ENCODE peak calls at places on chromosomes 12 and 14, in six cellular contexts. N, F, E, C, G and W are unnamed samples. For H3K4me1, the result is how much of the 10 kb centered on the place peaks cover.

GRCh38 chr12:65539062-65539461 is 260.6 kb downstream of the MSRB3 start:
- DNase-seq in N (no peak), F (no peak), E (no peak), C (no peak), G (no peak), W (no peak)

GRCh38 chr14:58915646-58916045 is 272.8 kb upstream of the DAAM1 start:
- DNase-seq in N (no peak), F (no peak), E (no peak), C (no peak), G (no peak), W (no peak)

GRCh38 chr14:94114589-94115067 is 4.1 kb downstream of the IFI27 start:
- DNase-seq in N (no peak), F (no peak), E (no peak), C (no peak), G (no peak), W (no peak)

GRCh38 chr14:75494898-75495297 is 27.4 kb upstream of the BATF start:
- DNase-seq in N (no peak), F (no peak), E (no peak), C (peak), G (no peak), W (no peak)

GRCh38 chr12:48994224-48995060 is 4.7 kb downstream of the DDN start:
- DNase-seq in N (no peak), F (no peak), E (no peak), C (no peak), G (no peak), W (no peak)

GRCh38 chr12:89016970-89017778 is 335.1 kb downstream of the DUSP6 start:
- DNase-seq in N (peak), F (peak), E (peak), C (peak), G (peak), W (peak)

GRCh38 chr12:121181181-121181580 is 28.7 kb upstream of the P2RX4 start:
- DNase-seq in N (no peak), F (no peak), E (no peak), C (peak), G (no peak), W (peak)

GRCh38 chr12:93419388-93420034 is 22.2 kb downstream of the UBE2N start:
- DNase-seq in N (peak), F (no peak), E (peak), C (peak), G (peak), W (peak)

GRCh38 chr12:124411291-124411878 is 116.5 kb downstream of the RFLNA start:
- DNase-seq in N (peak), F (peak), E (peak), C (peak), G (no peak), W (peak)

GRCh38 chr12:70408004-70408790 is 42.1 kb downstream of the KCNMB4 start:
- DNase-seq in N (no peak), F (no peak), E (no peak), C (no peak), G (no peak), W (no peak)

GRCh38 chr12:82057770-82058169 is 298.6 kb upstream of the PPFIA2 start:
- DNase-seq in N (no peak), F (no peak), E (no peak), C (no peak), G (no peak), W (no peak)

GRCh38 chr14:87896393-87897380 is 96.3 kb downstream of the GALC start:
- DNase-seq in N (peak), F (no peak), E (peak), C (peak), G (peak), W (peak)

GRCh38 chr12:490260-490659 is 30.5 kb downstream of the B4GALNT3 start:
- DNase-seq in N (no peak), F (no peak), E (no peak), C (no peak), G (no peak), W (no peak)

GRCh38 chr12:68963456-68963859 is 30.5 kb upstream of the CPM start:
- DNase-seq in N (no peak), F (no peak), E (no peak), C (no peak), G (no peak), W (peak)
- H3K4me1 ChIP-seq in N (under half), F (under half), E (under half), C (under half), G (under half), W (under half)

DNA sequence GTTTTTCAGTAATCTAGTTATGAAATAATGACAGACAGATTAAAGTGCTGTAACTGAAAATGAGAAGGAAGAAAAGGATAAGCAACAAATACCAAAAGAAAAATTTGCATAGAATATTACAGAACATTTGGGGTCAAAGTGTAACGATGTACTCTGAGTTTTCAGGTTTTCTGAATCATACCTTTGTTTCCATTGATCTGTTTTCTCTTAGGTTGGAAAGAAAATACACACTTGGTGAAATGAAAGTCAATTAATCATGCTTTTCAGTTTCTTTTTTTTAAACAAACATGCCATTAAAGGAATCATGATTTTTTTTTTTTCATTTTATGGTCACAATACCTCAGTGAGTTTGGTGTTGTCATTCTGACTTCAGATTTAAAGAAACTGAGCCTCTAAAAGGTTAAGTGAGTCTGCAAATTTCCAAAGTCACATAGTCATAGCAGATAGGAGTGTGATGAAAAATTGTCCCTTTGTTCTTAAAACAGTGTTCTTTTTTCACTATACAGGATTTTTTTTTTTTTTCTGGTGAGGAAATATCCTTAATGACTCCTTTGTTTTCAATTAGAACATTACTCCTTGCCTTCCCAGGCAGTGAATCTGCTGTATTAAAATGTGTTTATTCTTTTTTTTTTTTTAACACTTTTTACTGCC is 35.9 kb upstream of the PZP start:
- DNase-seq in N (no peak), F (no peak), E (no peak), C (no peak), G (no peak), W (no peak)
- H3K9ac ChIP-seq in N (no peak), F (no peak), E (no peak), C (no peak), G (no peak), W (no peak)

GRCh38 chr12:80056845-80057244 is 42.5 kb upstream of the OTOGL start:
- DNase-seq in N (no peak), F (no peak), E (no peak), C (no peak), G (peak), W (no peak)
- H3K4me1 ChIP-seq in N (under half), F (under half), E (under half), C (under half), G (under half), W (under half)

GRCh38 chr12:132924356-132924755 is 31.8 kb downstream of the ZNF605 start:
- DNase-seq in N (no peak), F (no peak), E (no peak), C (no peak), G (no peak), W (no peak)

GRCh38 chr12:132922676-132923075 is 33.4 kb downstream of the ZNF605 start:
- DNase-seq in N (no peak), F (no peak), E (no peak), C (no peak), G (no peak), W (no peak)

GRCh38 chr12:132923356-132923909 is 32.7 kb downstream of the ZNF605 start:
- DNase-seq in N (no peak), F (no peak), E (no peak), C (no peak), G (no peak), W (no peak)

GRCh38 chr12:132926417-132926833 is 29.7 kb downstream of the ZNF605 start:
- DNase-seq in N (no peak), F (no peak), E (no peak), C (peak), G (no peak), W (no peak)

DNA sequence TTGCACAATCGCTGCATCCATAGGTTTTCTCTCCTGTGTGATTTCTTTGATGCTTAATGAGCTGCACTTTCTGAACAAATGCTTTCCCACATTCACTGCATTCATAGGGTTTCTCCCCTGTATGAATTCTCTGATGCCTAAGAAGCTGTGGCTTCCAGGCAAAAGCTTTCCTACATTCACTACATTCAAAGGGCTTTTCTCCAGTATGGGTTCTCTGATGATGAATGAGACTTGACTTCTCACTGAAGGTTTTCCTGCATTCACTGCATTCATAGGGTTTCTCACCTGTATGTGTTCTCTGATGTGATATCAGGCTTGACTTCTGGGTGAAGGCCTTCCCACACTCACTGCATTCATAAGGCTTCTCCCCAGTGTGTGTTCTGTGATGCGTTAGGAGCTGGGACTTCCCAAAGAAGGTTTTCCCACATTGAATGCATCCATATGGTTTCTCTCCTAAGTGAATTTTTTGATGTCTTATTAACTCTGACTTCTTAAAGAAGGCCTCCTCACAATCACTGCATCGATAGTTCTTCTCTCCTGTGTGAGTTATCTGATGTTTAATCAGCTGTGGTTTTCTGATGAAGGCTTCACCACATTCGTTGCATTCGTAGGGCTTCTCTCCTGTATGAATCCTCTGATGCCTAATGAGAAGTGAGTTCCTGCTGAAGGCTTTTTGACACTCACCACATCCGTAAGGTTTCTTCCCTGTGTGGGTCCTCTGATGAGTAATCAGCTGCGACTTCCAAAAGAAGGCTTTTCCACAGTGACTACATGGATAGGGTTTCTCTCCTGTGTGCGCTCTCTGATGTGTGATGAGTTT is 30.3 kb downstream of the ZNF605 start:
- DNase-seq in N (no peak), F (no peak), E (no peak), C (peak), G (no peak), W (no peak)
- H3K9ac ChIP-seq in N (no peak), F (no peak), E (no peak), C (no peak), G (no peak), W (no peak)

GRCh38 chr14:68177728-68178127 is 358.1 kb downstream of the RAD51B start:
- DNase-seq in N (no peak), F (no peak), E (no peak), C (no peak), G (no peak), W (no peak)
- H3K4me1 ChIP-seq in N (under half), F (under half), E (under half), C (under half), G (under half), W (under half)

DNA sequence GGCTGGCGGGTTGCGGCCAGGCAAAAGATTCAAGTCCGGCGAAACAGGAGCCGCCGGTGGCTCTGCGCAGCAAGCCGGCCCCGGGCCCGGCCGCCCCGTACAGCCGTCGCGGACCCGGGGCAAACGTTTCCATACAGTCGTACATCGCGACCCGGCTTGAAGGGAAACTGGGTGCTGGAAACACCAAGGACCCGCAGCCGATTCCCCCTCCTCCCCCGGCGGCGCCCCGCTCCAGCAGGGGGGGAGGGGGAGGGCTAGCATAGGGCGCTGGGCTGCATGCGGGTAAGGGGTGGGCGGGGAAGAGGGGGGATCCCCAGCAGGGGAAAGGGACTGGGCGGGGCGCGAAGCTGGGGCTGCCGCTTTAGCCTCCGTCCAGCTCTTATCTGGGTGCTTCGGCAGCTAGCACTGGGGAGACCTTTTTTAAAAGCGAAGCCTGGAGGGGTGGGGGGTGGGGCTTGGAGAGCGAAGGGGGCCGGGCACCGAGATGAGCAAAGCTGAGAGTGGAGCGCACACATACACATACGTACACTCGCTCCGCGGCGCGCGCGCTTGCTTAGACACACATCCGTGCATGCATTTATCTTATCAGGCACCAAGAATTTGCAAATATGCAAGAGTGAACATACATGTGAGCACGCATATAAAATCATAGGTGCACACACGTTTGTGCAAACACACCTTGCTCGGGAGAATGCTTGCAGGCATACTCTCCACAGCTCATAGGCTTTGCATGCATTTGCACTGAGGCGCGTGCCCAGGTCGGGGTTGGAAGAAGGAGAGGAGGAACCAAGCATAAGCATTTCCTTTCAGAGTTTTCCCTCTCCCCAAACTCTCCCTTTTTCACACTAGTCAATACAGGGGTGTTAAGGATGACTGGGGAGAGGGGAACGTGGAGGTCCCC is 11.8 kb downstream of the RARG start:
- DNase-seq in N (peak), F (peak), E (peak), C (peak), G (peak), W (peak)
- H3K9ac ChIP-seq in N (peak), F (no peak), E (no peak), C (peak), G (peak), W (peak)

GRCh38 chr12:6450091-6450868 is 1.6 kb upstream of the TAPBPL start:
- DNase-seq in N (no peak), F (no peak), E (peak), C (no peak), G (no peak), W (peak)

GRCh38 chr12:6442799-6443198 is 2.0 kb upstream of the CD27 start:
- DNase-seq in N (no peak), F (peak), E (no peak), C (no peak), G (no peak), W (no peak)

GRCh38 chr12:6443361-6443983 is 1.3 kb upstream of the CD27 start:
- DNase-seq in N (no peak), F (peak), E (no peak), C (no peak), G (no peak), W (no peak)

GRCh38 chr12:6444031-6444430 is 724 bp upstream of the CD27 start:
- DNase-seq in N (no peak), F (peak), E (no peak), C (no peak), G (no peak), W (no peak)

GRCh38 chr12:6444704-6445688 is at the start of gene CD27:
- DNase-seq in N (no peak), F (peak), E (no peak), C (no peak), G (no peak), W (no peak)
- H3K4me1 ChIP-seq in N (under half), F (under half), E (under half), C (under half), G (under half), W (under half)

DNA sequence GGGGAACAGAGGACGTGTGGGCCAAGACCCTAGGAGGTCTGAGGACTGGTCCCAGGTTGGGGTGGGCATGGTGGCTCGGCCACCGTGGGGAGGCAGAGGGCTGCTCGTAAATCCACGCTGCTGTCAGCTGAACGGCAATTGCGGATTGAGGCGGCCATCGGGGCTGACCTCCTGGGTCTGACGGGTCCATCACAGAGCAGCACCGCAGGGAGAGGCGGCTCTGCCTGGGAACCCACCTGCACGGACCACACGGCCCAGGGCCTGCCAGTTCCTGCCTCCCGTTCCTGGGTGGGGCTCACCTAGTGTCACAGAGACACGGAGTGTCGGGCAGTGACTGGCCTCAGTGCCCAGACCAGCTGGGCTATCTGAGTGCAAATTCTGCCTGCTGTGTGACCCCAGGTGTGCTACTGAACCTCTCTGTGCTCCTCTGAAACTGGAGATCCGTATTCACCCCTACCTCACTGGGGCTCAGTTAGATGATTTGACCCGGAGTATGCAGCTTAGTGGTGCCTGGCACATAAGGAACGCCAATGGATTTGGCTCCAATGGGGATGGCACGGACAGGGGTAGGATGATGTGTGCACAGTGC is 53.1 kb downstream of the KIF26A start:
- DNase-seq in N (no peak), F (no peak), E (no peak), C (no peak), G (no peak), W (no peak)
- H3K9ac ChIP-seq in N (no peak), F (no peak), E (no peak), C (no peak), G (no peak), W (no peak)

GRCh38 chr14:68789002-68789797 is 3.7 kb downstream of the ZFP36L1 start:
- DNase-seq in N (peak), F (peak), E (peak), C (peak), G (peak), W (peak)
- H3K4me1 ChIP-seq in N (under half), F (under half), E (under half), C (under half), G (under half), W (under half)